ENCODE peak calls at places on chromosome 16, in six cellular contexts. G is CD8-positive, alpha-beta memory T cell; M is aorta; F is prostate gland; H is tibial nerve; W is substantia nigra. N is an unnamed sample.

GRCh38 chr16:25176136-25176535 is 40.6 kb upstream of the AQP8 start:
- DNase-seq in G (no peak), W (no peak), H (no peak), F (no peak), M (no peak), N (no peak)

GRCh38 chr16:66551362-66551761 is 1.0 kb upstream of the CKLF start:
- DNase-seq in H (no peak), F (no peak), G (peak), M (no peak), W (no peak), N (no peak)

GRCh38 chr16:10126686-10127085 is 55.5 kb downstream of the GRIN2A start:
- DNase-seq in H (no peak), F (no peak), G (no peak), W (no peak), M (no peak), N (no peak)

GRCh38 chr16:74107795-74108610 is 188.6 kb upstream of the PSMD7 start:
- DNase-seq in W (no peak), M (no peak), H (peak), F (peak), G (no peak), N (no peak)

GRCh38 chr16:7628981-7629380 is 296.3 kb downstream of the RBFOX1 start:
- DNase-seq in W (no peak), G (no peak), M (no peak), H (no peak), F (no peak), N (no peak)

GRCh38 chr16:75943705-75944514 is 217.6 kb upstream of the CPHXL start:
- DNase-seq in F (no peak), G (no peak), W (no peak), H (no peak), M (no peak), N (no peak)

GRCh38 chr16:84652565-84652964 is 4.3 kb downstream of the KLHL36 start:
- DNase-seq in W (no peak), G (peak), F (no peak), M (no peak), H (no peak), N (no peak)

GRCh38 chr16:57640612-57641011 is 12.2 kb downstream of the ADGRG1 start:
- DNase-seq in M (no peak), W (no peak), G (no peak), H (no peak), F (no peak), N (peak)

GRCh38 chr16:87960851-87961250 is 9.6 kb downstream of the BANP start:
- DNase-seq in F (no peak), M (no peak), W (no peak), H (no peak), G (no peak), N (no peak)

GRCh38 chr16:57642368-57643135 is 14.1 kb downstream of the ADGRG1 start:
- DNase-seq in G (no peak), M (no peak), W (no peak), F (no peak), H (no peak), N (no peak)

GRCh38 chr16:55842369-55843104 is 9.6 kb upstream of the CES1 start:
- DNase-seq in G (no peak), M (no peak), W (no peak), H (peak), F (peak), N (peak)

GRCh38 chr16:65855171-65856145 is 511.0 kb upstream of the CDH5 start:
- DNase-seq in H (no peak), G (no peak), M (no peak), W (no peak), F (no peak), N (no peak)

GRCh38 chr16:27374231-27374793 is 27.7 kb upstream of the IL21R start:
- DNase-seq in W (no peak), H (no peak), F (no peak), G (no peak), M (no peak), N (no peak)

GRCh38 chr16:83924686-83925085 is 25.8 kb downstream of the MLYCD start:
- DNase-seq in M (no peak), G (no peak), W (no peak), H (no peak), F (no peak), N (no peak)

GRCh38 chr16:56238188-56238587 is 46.9 kb downstream of the GNAO1 start:
- DNase-seq in M (no peak), G (no peak), H (no peak), W (no peak), F (no peak), N (no peak)

GRCh38 chr16:87931504-87931903 is 4.8 kb downstream of the CA5A start:
- DNase-seq in G (no peak), W (no peak), F (no peak), H (no peak), M (no peak), N (no peak)

GRCh38 chr16:1980026-1980769 is 1.1 kb downstream of the NOXO1 start:
- DNase-seq in G (no peak), M (no peak), W (no peak), H (no peak), F (no peak), N (no peak)

GRCh38 chr16:81606039-81606438 is 161.4 kb downstream of the CMIP start:
- DNase-seq in M (no peak), W (no peak), H (no peak), F (no peak), G (no peak), N (no peak)

GRCh38 chr16:799111-799947 is 1.2 kb downstream of the GNG13 start:
- DNase-seq in W (no peak), G (no peak), M (no peak), H (no peak), F (no peak), N (no peak)

GRCh38 chr16:23508589-23509440 is 1.5 kb downstream of the GGA2 start:
- DNase-seq in H (no peak), W (no peak), F (no peak), G (no peak), M (no peak), N (no peak)
- H3K27ac ChIP-seq in H (peak), W (no peak), F (peak), G (peak), M (peak), N (peak)

GRCh38 chr16:70688266-70688742 is 2.5 kb upstream of the MTSS2 start:
- DNase-seq in M (peak), W (peak), F (peak), H (no peak), G (no peak), N (peak)

GRCh38 chr16:70687671-70688265 is 1.9 kb upstream of the MTSS2 start:
- DNase-seq in G (no peak), M (peak), F (no peak), W (no peak), H (no peak), N (no peak)

GRCh38 chr16:70685938-70686375 is at the start of gene MTSS2:
- DNase-seq in G (no peak), H (peak), M (peak), F (peak), W (peak), N (peak)

GRCh38 chr16:70686376-70687171 is 721 bp upstream of the MTSS2 start:
- DNase-seq in H (no peak), M (peak), G (no peak), W (no peak), F (no peak), N (no peak)

GRCh38 chr16:70687172-70687531 is 1.3 kb upstream of the MTSS2 start:
- DNase-seq in W (no peak), G (no peak), M (peak), H (no peak), F (no peak), N (no peak)
- H3K27ac ChIP-seq in W (peak), G (no peak), M (peak), H (peak), F (peak), N (peak)

DNA sequence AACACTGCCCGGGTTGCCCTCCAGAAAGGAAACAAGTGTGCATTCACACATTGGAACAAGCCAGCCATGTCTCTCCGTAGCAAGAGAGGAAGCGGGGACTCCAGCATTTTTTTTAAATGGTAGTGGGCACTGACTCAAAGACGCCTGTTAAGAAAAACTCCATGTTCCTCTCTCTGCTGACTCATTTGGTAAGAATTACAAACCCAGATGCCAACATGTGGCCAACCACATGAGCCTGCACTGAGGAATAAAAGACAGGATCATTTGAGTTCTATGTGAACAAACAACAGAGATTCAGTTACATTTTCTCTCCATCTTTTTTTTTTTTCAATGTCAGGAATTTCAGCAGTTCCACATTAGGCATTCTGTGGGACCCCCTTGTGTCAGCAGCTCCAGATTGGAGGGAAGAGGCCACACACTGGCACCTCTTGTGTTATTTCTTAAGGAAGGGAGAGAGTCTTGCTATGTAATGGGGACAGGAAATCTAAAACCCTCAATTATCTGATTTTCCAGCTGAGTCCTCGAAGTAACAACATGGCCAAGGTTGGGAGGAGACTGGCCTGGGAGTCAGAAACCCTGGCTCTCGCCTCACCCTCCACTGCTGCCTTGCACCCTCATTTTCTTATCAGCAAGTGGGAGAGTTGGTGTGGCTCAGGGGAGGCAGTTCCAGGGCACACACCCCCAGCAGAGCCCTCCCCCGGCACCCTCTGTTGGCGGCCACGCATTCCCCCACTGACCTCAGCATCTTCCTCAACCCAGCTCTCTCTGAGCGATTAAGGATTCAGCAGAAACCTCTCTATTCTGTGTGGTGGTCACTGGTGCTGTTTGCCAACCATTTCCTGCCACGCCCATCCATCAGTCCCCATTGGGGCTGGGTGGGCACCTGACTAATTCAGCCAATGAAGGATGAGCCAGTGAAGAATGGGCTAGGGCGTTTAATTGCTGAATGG is 173.0 kb downstream of the FOXL1 start:
- DNase-seq in F (peak), W (no peak), H (no peak), M (no peak), G (no peak), N (no peak)
- H3K27ac ChIP-seq in F (no peak), W (no peak), H (no peak), M (peak), G (no peak), N (no peak)

DNA sequence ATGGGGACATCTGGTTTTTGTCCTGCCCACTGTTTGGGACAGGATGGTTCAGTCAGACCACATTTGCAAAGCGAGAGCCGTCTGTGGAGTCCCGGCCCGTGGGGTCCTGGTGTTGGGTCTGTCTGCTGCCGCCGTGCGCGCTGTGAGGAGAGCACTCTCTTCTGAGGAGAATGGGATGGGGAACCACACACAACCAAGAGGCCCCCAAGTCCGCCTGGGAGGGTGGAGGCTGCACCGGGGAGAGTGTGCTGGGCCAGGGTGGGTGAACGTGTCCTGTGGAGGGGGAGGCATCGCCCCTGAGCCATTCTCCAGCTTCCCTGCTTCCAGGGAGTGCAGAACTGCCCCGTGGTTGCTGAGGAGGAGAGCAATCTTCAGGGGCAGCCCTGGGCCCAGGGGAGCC is 173.2 kb downstream of the LAT start:
- DNase-seq in H (no peak), M (no peak), G (no peak), W (no peak), F (no peak), N (no peak)
- H3K27ac ChIP-seq in H (peak), M (no peak), G (no peak), W (no peak), F (no peak), N (no peak)

DNA sequence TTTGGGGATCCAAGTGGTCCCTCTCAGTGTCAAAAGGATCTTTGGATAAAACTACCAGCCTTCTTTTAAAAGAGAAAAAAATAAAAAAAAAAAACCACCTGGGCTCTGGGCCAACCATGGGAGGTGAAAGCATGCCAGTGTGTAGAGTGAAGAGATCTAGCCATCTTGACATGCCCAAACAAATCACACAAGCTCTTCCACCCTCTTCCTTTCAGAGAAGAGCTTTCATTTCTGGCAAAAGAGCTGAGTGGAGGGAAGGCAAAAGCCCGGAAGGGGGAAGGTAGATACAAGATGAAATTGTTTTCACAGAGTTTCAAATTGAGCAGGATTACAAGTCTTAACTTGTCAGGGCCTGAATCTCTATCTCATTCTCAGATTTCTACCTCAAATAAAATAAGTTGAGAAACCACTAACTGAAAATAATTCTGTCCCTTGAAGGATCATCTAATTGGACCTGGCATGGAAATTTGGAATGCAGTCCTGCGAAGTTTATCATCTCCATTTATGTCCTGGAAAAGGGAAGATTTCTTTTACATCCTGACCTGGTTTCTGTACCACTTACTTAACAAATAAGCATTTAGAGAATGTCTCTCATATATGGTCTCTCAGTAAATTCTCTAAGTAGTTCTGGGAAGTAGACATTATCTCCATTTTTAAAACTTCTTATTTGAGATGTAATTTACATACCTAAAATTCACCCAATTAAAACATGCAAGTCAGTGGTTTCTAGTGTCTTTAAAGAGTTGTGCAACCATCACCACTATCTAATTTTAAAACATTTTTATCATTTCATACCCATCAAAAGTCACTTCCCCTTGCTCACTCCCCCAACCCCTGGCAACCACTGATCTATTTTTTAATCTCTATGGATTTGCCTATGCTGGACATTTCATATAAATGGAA is 93.6 kb downstream of the TANGO6 start:
- DNase-seq in W (no peak), F (peak), M (no peak), H (no peak), G (no peak), N (no peak)
- H3K27ac ChIP-seq in W (no peak), F (peak), M (no peak), H (no peak), G (no peak), N (no peak)